ENCODE peak calls at places on chromosomes 16 and 17, in seven cellular contexts. J is AG08396; T is Right ventricle myocardium superior; V is OCI-LY7; K is HAP-1; W is heart left ventricle; S is activated CD4-positive, CD25-positive, alpha-beta regulatory T cell. P is an unnamed sample.

GRCh38 chr17:13761221-13761620 is 159.5 kb upstream of the HS3ST3A1 start:
- DNase-seq in J (no peak), T (no peak), V (no peak), K (no peak), W (no peak), S (no peak), P (no peak)

GRCh38 chr17:7217113-7217987 is 2.3 kb downstream of the DLG4 start:
- DNase-seq in J (peak), T (peak), V (peak), K (peak), W (peak), S (no peak), P (peak)

GRCh38 chr16:88810166-88810867 is 1.4 kb downstream of the APRT start:
- DNase-seq in J (no peak), T (no peak), V (peak), K (peak), W (no peak), S (no peak), P (no peak)

GRCh38 chr17:67568961-67569360 is 148.8 kb upstream of the NOL11 start:
- DNase-seq in J (no peak), T (no peak), V (peak), K (no peak), W (no peak), S (no peak), P (no peak)

GRCh38 chr16:46427340-46428107 is 193.7 kb downstream of the SHCBP1 start:
- DNase-seq in J (peak), T (no peak), V (no peak), K (no peak), W (peak), S (no peak), P (no peak)

GRCh38 chr17:55072910-55073309 is 104.3 kb downstream of the STXBP4 start:
- DNase-seq in J (no peak), T (no peak), V (no peak), K (no peak), W (no peak), S (no peak), P (no peak)

GRCh38 chr16:49021136-49021535 is 260.5 kb downstream of the CBLN1 start:
- DNase-seq in J (no peak), T (no peak), V (no peak), K (no peak), W (no peak), S (no peak), P (no peak)

GRCh38 chr16:1940273-1941161 is 2.5 kb downstream of the MSRB1 start:
- DNase-seq in J (no peak), T (peak), V (no peak), K (no peak), W (no peak), S (no peak), P (no peak)

GRCh38 chr17:69480197-69480596 is 65.7 kb downstream of the MAP2K6 start:
- DNase-seq in J (no peak), T (peak), V (no peak), K (no peak), W (no peak), S (no peak), P (no peak)

GRCh38 chr16:10577305-10578202 is 2.8 kb downstream of the EMP2 start:
- DNase-seq in J (peak), T (peak), V (no peak), K (no peak), W (no peak), S (no peak), P (peak)

GRCh38 chr16:58127634-58128033 is 1.5 kb downstream of the CFAP20 start:
- DNase-seq in J (no peak), T (no peak), V (peak), K (peak), W (no peak), S (no peak), P (no peak)

GRCh38 chr17:4201231-4201630 is 58.2 kb downstream of the CYB5D2 start:
- DNase-seq in J (no peak), T (no peak), V (no peak), K (no peak), W (no peak), S (no peak), P (no peak)

GRCh38 chr17:56121661-56122060 is 31.6 kb upstream of the ANKFN1 start:
- DNase-seq in J (no peak), T (no peak), V (no peak), K (no peak), W (no peak), S (no peak), P (no peak)